ENCODE peak calls at places on chromosomes 3 and 15, in five cellular contexts. One of them, this sample, is unnamed.

GRCh38 chr3:71989165-71989564 is 204.2 kb upstream of the PROK2 start:
- DNase-seq in occipital lobe: no peak
- DNase-seq in activated naive CD8-positive, alpha-beta T cell treated with anti-CD3 and anti-CD28 coated beads, Interleukin-2, amount 10 ng/mL, durations not matched to agents 7 days and 5 days: no peak
- DNase-seq in osteocyte: no peak
- DNase-seq in stimulated activated CD8-positive, alpha-beta memory T cell treated with anti-CD3 and anti-CD28 coated beads, Interleukin-2, amount 100 ng/mL, for 48 hours: no peak
- DNase-seq in this sample: no peak

GRCh38 chr15:60339236-60339635 is 58.5 kb downstream of the ANXA2 start:
- DNase-seq in occipital lobe: no peak
- DNase-seq in stimulated activated CD8-positive, alpha-beta memory T cell treated with anti-CD3 and anti-CD28 coated beads, Interleukin-2, amount 100 ng/mL, for 48 hours: no peak
- DNase-seq in activated naive CD8-positive, alpha-beta T cell treated with anti-CD3 and anti-CD28 coated beads, Interleukin-2, amount 10 ng/mL, durations not matched to agents 7 days and 5 days: no peak
- DNase-seq in osteocyte: no peak
- DNase-seq in this sample: no peak

GRCh38 chr3:195438371-195438770 is 4.4 kb downstream of the ACAP2 start:
- DNase-seq in stimulated activated CD8-positive, alpha-beta memory T cell treated with anti-CD3 and anti-CD28 coated beads, Interleukin-2, amount 100 ng/mL, for 48 hours: no peak
- DNase-seq in activated naive CD8-positive, alpha-beta T cell treated with anti-CD3 and anti-CD28 coated beads, Interleukin-2, amount 10 ng/mL, durations not matched to agents 7 days and 5 days: no peak
- DNase-seq in occipital lobe: no peak
- DNase-seq in osteocyte: no peak
- DNase-seq in this sample: no peak

GRCh38 chr3:139588450-139588849 is 48.9 kb upstream of the RBP1 start:
- DNase-seq in occipital lobe: no peak
- DNase-seq in activated naive CD8-positive, alpha-beta T cell treated with anti-CD3 and anti-CD28 coated beads, Interleukin-2, amount 10 ng/mL, durations not matched to agents 7 days and 5 days: no peak
- DNase-seq in stimulated activated CD8-positive, alpha-beta memory T cell treated with anti-CD3 and anti-CD28 coated beads, Interleukin-2, amount 100 ng/mL, for 48 hours: no peak
- DNase-seq in osteocyte: no peak
- DNase-seq in this sample: no peak

GRCh38 chr3:177523991-177524438 is 326.7 kb upstream of the TBL1XR1 start:
- DNase-seq in activated naive CD8-positive, alpha-beta T cell treated with anti-CD3 and anti-CD28 coated beads, Interleukin-2, amount 10 ng/mL, durations not matched to agents 7 days and 5 days: no peak
- DNase-seq in occipital lobe: no peak
- DNase-seq in stimulated activated CD8-positive, alpha-beta memory T cell treated with anti-CD3 and anti-CD28 coated beads, Interleukin-2, amount 100 ng/mL, for 48 hours: no peak
- DNase-seq in osteocyte: no peak
- DNase-seq in this sample: no peak

GRCh38 chr3:69104585-69104984 is 17.8 kb downstream of the LMOD3 start:
- DNase-seq in stimulated activated CD8-positive, alpha-beta memory T cell treated with anti-CD3 and anti-CD28 coated beads, Interleukin-2, amount 100 ng/mL, for 48 hours: no peak
- DNase-seq in occipital lobe: no peak
- DNase-seq in osteocyte: no peak
- DNase-seq in activated naive CD8-positive, alpha-beta T cell treated with anti-CD3 and anti-CD28 coated beads, Interleukin-2, amount 10 ng/mL, durations not matched to agents 7 days and 5 days: no peak
- DNase-seq in this sample: no peak

GRCh38 chr15:73388256-73388781 is 19.6 kb upstream of the HCN4 start:
- DNase-seq in activated naive CD8-positive, alpha-beta T cell treated with anti-CD3 and anti-CD28 coated beads, Interleukin-2, amount 10 ng/mL, durations not matched to agents 7 days and 5 days: no peak
- DNase-seq in occipital lobe: no peak
- DNase-seq in osteocyte: no peak
- DNase-seq in stimulated activated CD8-positive, alpha-beta memory T cell treated with anti-CD3 and anti-CD28 coated beads, Interleukin-2, amount 100 ng/mL, for 48 hours: no peak
- DNase-seq in this sample: no peak

GRCh38 chr15:56679247-56679646 is 54.1 kb downstream of the ZNF280D start:
- DNase-seq in activated naive CD8-positive, alpha-beta T cell treated with anti-CD3 and anti-CD28 coated beads, Interleukin-2, amount 10 ng/mL, durations not matched to agents 7 days and 5 days: no peak
- DNase-seq in occipital lobe: no peak
- DNase-seq in osteocyte: no peak
- DNase-seq in stimulated activated CD8-positive, alpha-beta memory T cell treated with anti-CD3 and anti-CD28 coated beads, Interleukin-2, amount 100 ng/mL, for 48 hours: no peak
- DNase-seq in this sample: no peak

GRCh38 chr15:33722005-33722672 is 246.2 kb upstream of the CHRM5 start:
- DNase-seq in occipital lobe: no peak
- DNase-seq in stimulated activated CD8-positive, alpha-beta memory T cell treated with anti-CD3 and anti-CD28 coated beads, Interleukin-2, amount 100 ng/mL, for 48 hours: no peak
- DNase-seq in osteocyte: no peak
- DNase-seq in activated naive CD8-positive, alpha-beta T cell treated with anti-CD3 and anti-CD28 coated beads, Interleukin-2, amount 10 ng/mL, durations not matched to agents 7 days and 5 days: no peak
- DNase-seq in this sample: peak

GRCh38 chr3:114571363-114571762 is 277.5 kb downstream of the TIGIT start:
- DNase-seq in osteocyte: no peak
- DNase-seq in stimulated activated CD8-positive, alpha-beta memory T cell treated with anti-CD3 and anti-CD28 coated beads, Interleukin-2, amount 100 ng/mL, for 48 hours: no peak
- DNase-seq in activated naive CD8-positive, alpha-beta T cell treated with anti-CD3 and anti-CD28 coated beads, Interleukin-2, amount 10 ng/mL, durations not matched to agents 7 days and 5 days: no peak
- DNase-seq in occipital lobe: no peak
- DNase-seq in this sample: no peak

GRCh38 chr3:112083239-112083638 is 3.0 kb upstream of the C3orf52 start:
- DNase-seq in osteocyte: no peak
- DNase-seq in occipital lobe: no peak
- DNase-seq in activated naive CD8-positive, alpha-beta T cell treated with anti-CD3 and anti-CD28 coated beads, Interleukin-2, amount 10 ng/mL, durations not matched to agents 7 days and 5 days: no peak
- DNase-seq in stimulated activated CD8-positive, alpha-beta memory T cell treated with anti-CD3 and anti-CD28 coated beads, Interleukin-2, amount 100 ng/mL, for 48 hours: no peak
- DNase-seq in this sample: no peak

GRCh38 chr3:51974277-51974962 is 444 bp upstream of the ABHD14A start:
- DNase-seq in stimulated activated CD8-positive, alpha-beta memory T cell treated with anti-CD3 and anti-CD28 coated beads, Interleukin-2, amount 100 ng/mL, for 48 hours: no peak
- DNase-seq in activated naive CD8-positive, alpha-beta T cell treated with anti-CD3 and anti-CD28 coated beads, Interleukin-2, amount 10 ng/mL, durations not matched to agents 7 days and 5 days: no peak
- DNase-seq in osteocyte: no peak
- DNase-seq in occipital lobe: no peak
- DNase-seq in this sample: no peak

GRCh38 chr3:134327594-134327975 is 46.7 kb downstream of the AMOTL2 start:
- DNase-seq in activated naive CD8-positive, alpha-beta T cell treated with anti-CD3 and anti-CD28 coated beads, Interleukin-2, amount 10 ng/mL, durations not matched to agents 7 days and 5 days: no peak
- DNase-seq in osteocyte: no peak
- DNase-seq in stimulated activated CD8-positive, alpha-beta memory T cell treated with anti-CD3 and anti-CD28 coated beads, Interleukin-2, amount 100 ng/mL, for 48 hours: no peak
- DNase-seq in occipital lobe: no peak
- DNase-seq in this sample: no peak

GRCh38 chr3:187016639-187017345 is 86.5 kb downstream of the ST6GAL1 start:
- DNase-seq in activated naive CD8-positive, alpha-beta T cell treated with anti-CD3 and anti-CD28 coated beads, Interleukin-2, amount 10 ng/mL, durations not matched to agents 7 days and 5 days: no peak
- DNase-seq in osteocyte: peak
- DNase-seq in occipital lobe: no peak
- DNase-seq in stimulated activated CD8-positive, alpha-beta memory T cell treated with anti-CD3 and anti-CD28 coated beads, Interleukin-2, amount 100 ng/mL, for 48 hours: no peak
- DNase-seq in this sample: no peak